ENCODE peak calls at places on chromosomes 1 and 21, in ten cellular contexts. L is psoas muscle, D is right cardiac atrium, J is fibroblast of lung, B is stomach, I is uterus, M is cardiac muscle cell, G is hepatocyte, P is endothelial cell of umbilical vein, K is right lobe of liver. C is an unnamed sample. For H3K4me1 and H3K27me3, the result is how much of the 10 kb centered on the place peaks cover.

GRCh38 chr1:83583351-83584014 is 415.4 kb downstream of the TTLL7 start:
- DNase-seq in L (no peak), D (no peak), J (no peak), B (no peak), I (no peak), M (no peak), G (peak), P (no peak), K (no peak), C (no peak)

GRCh38 chr21:40507978-40508377 is 339.0 kb downstream of the DSCAM start:
- DNase-seq in L (no peak), D (no peak), J (peak), B (no peak), I (no peak), M (no peak), G (peak), P (no peak), K (no peak), C (no peak)

GRCh38 chr1:155471026-155471425 is 91.6 kb downstream of the ASH1L start:
- DNase-seq in L (no peak), D (no peak), J (no peak), B (no peak), I (no peak), M (no peak), G (no peak), P (no peak), K (no peak), C (no peak)

GRCh38 chr1:36794460-36794859 is 239.9 kb downstream of the GRIK3 start:
- DNase-seq in L (no peak), D (no peak), J (no peak), B (no peak), I (no peak), M (no peak), G (no peak), P (no peak), K (no peak), C (no peak)

GRCh38 chr21:39610705-39611104 is 2.0 kb upstream of the B3GALT5 start:
- DNase-seq in L (no peak), D (no peak), J (peak), B (no peak), I (no peak), M (no peak), G (no peak), P (no peak), K (no peak), C (no peak)

GRCh38 chr21:42009018-42009830 is 936 bp downstream of the ZBTB21 start:
- DNase-seq in L (peak), D (peak), J (peak), B (peak), I (peak), M (peak), G (peak), P (peak), K (peak), C (peak)

GRCh38 chr1:59007820-59008598 is 224.2 kb upstream of the JUN start:
- DNase-seq in L (no peak), D (no peak), J (peak), B (no peak), I (peak), M (peak), G (no peak), P (peak), K (no peak), C (no peak)

GRCh38 chr1:190478193-190479007 is 736 bp upstream of the BRINP3 start:
- DNase-seq in L (no peak), D (peak), J (peak), B (no peak), I (no peak), M (peak), G (peak), P (peak), K (no peak), C (no peak)

GRCh38 chr1:18447509-18448220 is 33.1 kb upstream of the KLHDC7A start:
- DNase-seq in L (no peak), D (no peak), J (no peak), B (no peak), I (no peak), M (no peak), G (no peak), P (no peak), K (no peak), C (no peak)

GRCh38 chr1:3306583-3307285 is 147.7 kb upstream of the ARHGEF16 start:
- DNase-seq in L (no peak), D (no peak), J (peak), B (no peak), I (no peak), M (peak), G (no peak), P (no peak), K (no peak), C (no peak)

GRCh38 chr21:38170283-38170682 is 86.5 kb upstream of the KCNJ15 start:
- DNase-seq in L (no peak), D (peak), J (peak), B (peak), I (no peak), M (peak), G (peak), P (peak), K (no peak), C (no peak)

GRCh38 chr1:177744906-177745305 is 225.0 kb downstream of the SEC16B start:
- DNase-seq in L (no peak), D (no peak), J (no peak), B (no peak), I (no peak), M (no peak), G (no peak), P (no peak), K (no peak), C (no peak)

GRCh38 chr1:227890451-227891222 is 57.1 kb downstream of the WNT9A start:
- DNase-seq in L (no peak), D (no peak), J (no peak), B (peak), I (no peak), M (no peak), G (no peak), P (no peak), K (no peak), C (peak)

GRCh38 chr1:17603091-17603841 is 63.8 kb downstream of the ARHGEF10L start:
- DNase-seq in L (no peak), D (no peak), J (no peak), B (no peak), I (no peak), M (no peak), G (no peak), P (no peak), K (no peak), C (no peak)

GRCh38 chr1:225919906-225920305 is 4.1 kb downstream of the PYCR2 start:
- DNase-seq in L (peak), D (peak), J (peak), B (peak), I (peak), M (peak), G (peak), P (peak), K (peak), C (no peak)

GRCh38 chr21:33327792-33328433 is 3.1 kb downstream of the IFNAR1 start:
- DNase-seq in L (no peak), D (no peak), J (no peak), B (no peak), I (no peak), M (no peak), G (no peak), P (no peak), K (no peak), C (no peak)
- H3K4me1 ChIP-seq in L (under half), D (under half), J (under half), B (under half), I (under half), M (under half), G (under half), P (under half), K (under half), C (half or more)

GRCh38 chr1:30668026-30668425 is 55.4 kb downstream of the MATN1 start:
- DNase-seq in L (no peak), D (no peak), J (peak), B (peak), I (peak), M (no peak), G (peak), P (no peak), K (no peak), C (no peak)
- H3K27ac ChIP-seq in L (no peak), D (no peak), J (no peak), B (no peak), I (peak), M (no peak), G (peak), P (no peak), K (no peak), C (no peak)

GRCh38 chr21:33064623-33064996 is 5.3 kb upstream of the OLIG1 start:
- DNase-seq in L (no peak), D (no peak), J (no peak), B (no peak), I (no peak), M (no peak), G (no peak), P (peak), K (no peak), C (no peak)

GRCh38 chr21:33067045-33067444 is 2.9 kb upstream of the OLIG1 start:
- DNase-seq in L (no peak), D (no peak), J (no peak), B (no peak), I (no peak), M (no peak), G (no peak), P (no peak), K (no peak), C (no peak)

GRCh38 chr21:33063907-33064622 is 5.9 kb upstream of the OLIG1 start:
- DNase-seq in L (no peak), D (no peak), J (no peak), B (no peak), I (no peak), M (no peak), G (no peak), P (no peak), K (no peak), C (no peak)

GRCh38 chr21:33061233-33061632 is 8.7 kb upstream of the OLIG1 start:
- DNase-seq in L (no peak), D (no peak), J (no peak), B (no peak), I (no peak), M (no peak), G (no peak), P (no peak), K (no peak), C (no peak)

DNA sequence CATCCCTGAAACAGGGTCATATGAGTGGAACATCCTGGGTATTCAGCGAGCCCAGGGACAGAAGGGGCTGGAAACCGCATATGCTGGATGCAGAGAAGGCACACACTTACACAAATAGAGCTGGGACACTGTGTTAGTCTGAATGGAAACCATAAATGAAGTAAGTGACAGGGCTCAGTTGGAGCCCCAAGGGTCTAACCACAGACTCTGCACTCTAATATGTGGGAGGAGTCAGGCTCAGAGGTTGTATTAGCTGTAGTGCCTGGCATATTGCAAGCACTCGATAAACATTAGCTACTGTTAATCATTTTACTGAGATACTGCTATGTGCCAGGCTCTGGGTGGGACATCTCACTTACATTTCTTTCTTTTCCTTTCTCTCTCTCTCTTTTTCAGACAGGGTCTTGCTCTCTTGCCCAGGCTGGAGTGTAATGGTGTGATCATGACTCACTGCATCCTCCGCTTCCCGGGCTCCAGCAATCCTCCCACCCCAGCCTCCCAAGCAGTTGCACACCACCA is 6.5 kb upstream of the OLIG1 start:
- DNase-seq in L (no peak), D (no peak), J (no peak), B (no peak), I (no peak), M (no peak), G (no peak), P (no peak), K (no peak), C (no peak)
- H3K27me3 ChIP-seq in L (under half), D (under half), J (half or more), B (half or more), I (under half), M (half or more), G (half or more), P (under half), K (under half), C (under half)

DNA sequence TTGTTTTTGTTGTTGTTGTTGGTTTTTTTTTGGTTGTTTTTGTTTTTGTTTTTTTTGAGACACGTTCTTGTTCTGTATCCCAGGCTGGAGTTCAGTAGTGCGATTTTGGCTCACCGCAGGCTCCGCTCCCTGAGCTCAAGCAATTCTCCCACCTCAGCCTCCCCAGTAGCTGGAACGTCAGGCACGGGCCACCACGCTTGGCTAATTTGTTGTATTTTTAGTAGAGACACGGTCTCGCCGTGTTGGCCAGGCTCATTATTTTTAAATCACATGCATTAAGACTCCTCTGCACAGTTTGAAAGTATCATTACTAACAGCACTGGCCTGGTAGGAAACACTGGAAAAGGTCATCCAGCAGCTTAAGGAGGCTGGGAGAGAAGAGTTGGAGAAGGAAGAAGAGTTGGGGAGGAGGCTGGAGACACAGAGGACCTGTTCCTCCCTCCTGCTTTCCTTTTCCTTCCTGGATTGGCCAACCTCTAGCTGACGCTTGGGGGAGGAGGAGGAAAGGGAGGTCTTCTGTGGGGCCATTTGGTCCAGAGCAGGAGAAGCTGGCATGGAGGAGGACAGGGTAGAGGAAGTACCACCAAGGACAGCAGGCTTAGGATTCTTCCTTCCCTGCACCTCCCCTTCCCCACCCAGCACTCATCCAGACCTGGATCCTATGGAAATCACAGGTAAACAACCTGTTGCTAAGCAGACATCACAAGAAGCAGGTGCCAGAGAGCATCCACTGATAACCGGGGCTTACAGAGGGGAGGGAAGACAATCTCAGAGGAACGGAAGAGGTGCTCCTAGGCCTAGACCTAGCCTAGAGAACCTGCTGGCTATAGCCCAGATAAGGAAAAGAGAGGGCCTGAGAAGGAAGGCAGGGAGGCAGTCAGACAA is 71.9 kb upstream of the GOLT1A start:
- DNase-seq in L (no peak), D (no peak), J (no peak), B (no peak), I (no peak), M (no peak), G (no peak), P (no peak), K (no peak), C (no peak)
- H3K4me1 ChIP-seq in L (under half), D (under half), J (under half), B (half or more), I (under half), M (half or more), G (under half), P (under half), K (under half), C (under half)

GRCh38 chr1:100353988-100354387 is 1.7 kb downstream of the CDC14A start:
- DNase-seq in L (no peak), D (no peak), J (peak), B (no peak), I (no peak), M (no peak), G (peak), P (peak), K (no peak), C (no peak)
- H3K27ac ChIP-seq in L (no peak), D (no peak), J (no peak), B (peak), I (peak), M (peak), G (peak), P (no peak), K (no peak), C (peak)